ENCODE peak calls at places on chromosomes 6 and 20, in five cellular contexts. One of them, this sample, is unnamed.

GRCh38 chr6:37160922-37161778 is 8.8 kb upstream of the PIM1 start:
- DNase-seq in MM.1S: no peak
- DNase-seq in astrocyte: peak; percentile 86
- DNase-seq in PC-9: no peak
- DNase-seq in IMR-90: peak; percentile 76
- DNase-seq in this sample: no peak

GRCh38 chr6:81997091-81997926 is 244.8 kb upstream of the TENT5A start:
- DNase-seq in MM.1S: no peak
- DNase-seq in astrocyte: peak; percentile 88
- DNase-seq in PC-9: peak; percentile 71
- DNase-seq in IMR-90: peak; percentile 88
- DNase-seq in this sample: peak; percentile 66

GRCh38 chr6:141526985-141527384 is 605.7 kb upstream of the GJE1 start:
- DNase-seq in MM.1S: no peak
- DNase-seq in astrocyte: no peak
- DNase-seq in PC-9: no peak
- DNase-seq in IMR-90: no peak
- DNase-seq in this sample: no peak

GRCh38 chr6:133376743-133377142 is 135.6 kb downstream of the EYA4 start:
- DNase-seq in MM.1S: peak; percentile 29
- DNase-seq in astrocyte: no peak
- DNase-seq in PC-9: no peak
- DNase-seq in IMR-90: no peak
- DNase-seq in this sample: no peak

GRCh38 chr20:373171-373890 is 7.2 kb upstream of the TRIB3 start:
- DNase-seq in MM.1S: no peak
- DNase-seq in astrocyte: peak; percentile 41
- DNase-seq in PC-9: peak; percentile 81
- DNase-seq in IMR-90: peak; percentile 92
- DNase-seq in this sample: peak; percentile 62

GRCh38 chr6:110415297-110415916 is at the start of gene DDO:
- DNase-seq in MM.1S: peak; percentile 40
- DNase-seq in astrocyte: peak; percentile 48
- DNase-seq in PC-9: no peak
- DNase-seq in IMR-90: peak; percentile 22
- DNase-seq in this sample: no peak

GRCh38 chr6:106117579-106117978 is 31.4 kb downstream of the PRDM1 start:
- DNase-seq in MM.1S: no peak
- DNase-seq in astrocyte: no peak
- DNase-seq in PC-9: peak; percentile 21
- DNase-seq in IMR-90: no peak
- DNase-seq in this sample: no peak

GRCh38 chr6:2658788-2659187 is 91.9 kb downstream of the MYLK4 start:
- DNase-seq in MM.1S: no peak
- DNase-seq in astrocyte: no peak
- DNase-seq in PC-9: peak; percentile 41
- DNase-seq in IMR-90: no peak
- DNase-seq in this sample: peak; percentile 22

GRCh38 chr6:149060985-149061760 is 256.3 kb upstream of the TAB2 start:
- DNase-seq in MM.1S: no peak
- DNase-seq in astrocyte: peak; percentile 75
- DNase-seq in PC-9: no peak
- DNase-seq in IMR-90: peak; percentile 70
- DNase-seq in this sample: no peak

GRCh38 chr6:51153109-51153508 is 334.4 kb downstream of the TFAP2B start:
- DNase-seq in MM.1S: no peak
- DNase-seq in astrocyte: no peak
- DNase-seq in PC-9: no peak
- DNase-seq in IMR-90: no peak
- DNase-seq in this sample: no peak

GRCh38 chr20:3031524-3032147 is 11.8 kb upstream of the GNRH2 start:
- DNase-seq in MM.1S: no peak
- DNase-seq in astrocyte: no peak
- DNase-seq in PC-9: no peak
- DNase-seq in IMR-90: no peak
- DNase-seq in this sample: no peak

GRCh38 chr6:53465732-53466131 is 79.2 kb downstream of the GCLC start:
- DNase-seq in MM.1S: no peak
- DNase-seq in astrocyte: no peak
- DNase-seq in PC-9: peak; percentile 56
- DNase-seq in IMR-90: peak; percentile 23
- DNase-seq in this sample: peak; percentile 98

DNA sequence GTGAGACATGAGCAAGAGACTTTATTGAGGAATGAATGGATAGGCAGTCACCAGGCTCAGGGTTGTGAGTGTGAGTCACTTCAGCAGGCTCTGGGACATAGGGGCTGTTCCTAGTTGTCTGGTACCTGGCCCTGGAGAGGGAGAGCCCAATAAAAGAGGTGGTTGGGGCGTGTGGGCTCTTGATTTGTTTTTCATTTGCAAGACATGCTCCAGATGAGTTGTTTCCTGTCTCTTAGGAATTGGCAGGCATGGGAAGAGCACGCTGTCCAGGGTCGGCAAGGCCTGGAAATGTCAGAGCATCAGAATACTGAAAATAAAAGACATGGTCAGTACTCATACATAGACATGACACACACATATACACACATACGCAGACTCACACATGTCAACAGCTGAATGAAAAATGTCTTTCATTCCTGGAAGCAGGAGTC is 166.3 kb upstream of the SULF2 start:
- DNase-seq in MM.1S: no peak
- DNase-seq in astrocyte: peak; percentile 60
- DNase-seq in PC-9: peak; percentile 51
- DNase-seq in IMR-90: peak; percentile 17
- DNase-seq in this sample: peak; percentile 23
- H2AFZ ChIP-seq in MM.1S: no peak overlapping the region
- H2AFZ ChIP-seq in astrocyte: no peak overlapping the region
- H2AFZ ChIP-seq in PC-9: no peak overlapping the region
- H2AFZ ChIP-seq in IMR-90: no peak overlapping the region
- H2AFZ ChIP-seq in this sample: no peak overlapping the region

GRCh38 chr6:34146021-34146782 is at the start of gene GRM4:
- DNase-seq in MM.1S: no peak
- DNase-seq in astrocyte: no peak
- DNase-seq in PC-9: no peak
- DNase-seq in IMR-90: no peak
- DNase-seq in this sample: no peak
- H2AFZ ChIP-seq in MM.1S: no peak within 1 kb of the TSS
- H2AFZ ChIP-seq in astrocyte: peak within 1 kb of the TSS; percentile 66
- H2AFZ ChIP-seq in PC-9: peak within 1 kb of the TSS; percentile 52
- H2AFZ ChIP-seq in IMR-90: peak within 1 kb of the TSS; percentile 74
- H2AFZ ChIP-seq in this sample: no peak within 1 kb of the TSS

DNA sequence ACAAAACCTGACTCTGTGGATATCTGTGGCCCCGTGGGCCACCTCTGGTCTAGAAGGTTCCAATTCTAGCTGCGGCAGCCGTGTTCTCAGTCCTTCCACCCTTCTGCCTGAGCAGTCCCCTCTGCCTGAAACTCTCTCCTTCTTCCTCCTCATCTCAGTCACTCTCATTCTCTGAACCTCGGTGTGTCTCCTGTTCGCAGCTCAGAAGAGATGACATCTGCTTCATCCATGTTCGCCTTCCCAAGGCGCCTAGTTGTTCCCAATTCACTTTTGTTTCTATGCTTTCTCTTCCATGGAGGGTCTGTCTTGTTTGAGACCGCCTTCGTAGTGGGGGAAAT is 95.5 kb downstream of the CEBPB start:
- DNase-seq in MM.1S: no peak
- DNase-seq in astrocyte: no peak
- DNase-seq in PC-9: no peak
- DNase-seq in IMR-90: no peak
- DNase-seq in this sample: no peak
- H2AFZ ChIP-seq in MM.1S: no peak overlapping the region
- H2AFZ ChIP-seq in astrocyte: peak overlapping the region; percentile 53
- H2AFZ ChIP-seq in PC-9: peak overlapping the region; percentile 70
- H2AFZ ChIP-seq in IMR-90: peak overlapping the region; percentile 87
- H2AFZ ChIP-seq in this sample: no peak overlapping the region

DNA sequence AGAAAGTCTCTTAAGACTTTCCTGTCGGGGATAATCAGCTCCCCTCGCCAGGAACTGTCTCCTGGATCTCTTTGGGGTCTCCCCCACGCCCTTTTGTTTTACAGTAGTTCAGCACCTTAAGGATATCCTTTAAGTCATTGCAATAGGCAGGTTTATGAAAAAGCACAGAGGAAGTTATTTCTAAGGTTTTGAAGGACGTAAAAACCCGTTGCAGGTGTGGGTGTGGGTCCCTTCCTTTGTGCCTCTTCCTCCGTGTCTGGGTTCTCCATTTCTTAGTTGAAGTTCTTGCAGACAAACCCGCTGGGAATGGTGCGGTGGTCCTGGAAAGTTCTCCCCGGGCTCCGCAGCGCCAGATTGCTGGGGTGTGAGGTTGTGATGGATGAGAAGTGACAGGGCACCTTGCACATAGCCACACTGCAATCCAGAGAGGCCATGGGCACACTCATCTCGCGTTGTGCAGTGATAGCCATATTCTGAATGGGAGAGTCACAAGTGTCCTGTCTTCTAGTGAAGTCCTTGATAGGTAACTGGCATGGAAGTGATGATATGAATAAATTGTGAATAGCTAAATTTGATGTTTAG is 65.2 kb downstream of the GTF2H5 start:
- DNase-seq in MM.1S: no peak
- DNase-seq in astrocyte: no peak
- DNase-seq in PC-9: no peak
- DNase-seq in IMR-90: no peak
- DNase-seq in this sample: no peak
- H2AFZ ChIP-seq in MM.1S: no peak overlapping the region
- H2AFZ ChIP-seq in astrocyte: peak overlapping the region; percentile 75
- H2AFZ ChIP-seq in PC-9: peak overlapping the region; percentile 78
- H2AFZ ChIP-seq in IMR-90: no peak overlapping the region
- H2AFZ ChIP-seq in this sample: no peak overlapping the region

GRCh38 chr6:32085759-32086458 is 23.2 kb downstream of the TNXB start:
- DNase-seq in MM.1S: no peak
- DNase-seq in astrocyte: no peak
- DNase-seq in PC-9: peak; percentile 56
- DNase-seq in IMR-90: no peak
- DNase-seq in this sample: no peak
- H2AFZ ChIP-seq in MM.1S: no peak overlapping the region
- H2AFZ ChIP-seq in astrocyte: no peak overlapping the region
- H2AFZ ChIP-seq in PC-9: no peak overlapping the region
- H2AFZ ChIP-seq in IMR-90: no peak overlapping the region
- H2AFZ ChIP-seq in this sample: no peak overlapping the region

GRCh38 chr6:11467364-11467763 is 70.2 kb upstream of the TMEM170B start:
- DNase-seq in MM.1S: no peak
- DNase-seq in astrocyte: no peak
- DNase-seq in PC-9: no peak
- DNase-seq in IMR-90: no peak
- DNase-seq in this sample: no peak
- H2AFZ ChIP-seq in MM.1S: no peak overlapping the region
- H2AFZ ChIP-seq in astrocyte: no peak overlapping the region
- H2AFZ ChIP-seq in PC-9: no peak overlapping the region
- H2AFZ ChIP-seq in IMR-90: no peak overlapping the region
- H2AFZ ChIP-seq in this sample: no peak overlapping the region

GRCh38 chr20:63635431-63636141 is 8.7 kb upstream of the GMEB2 start:
- DNase-seq in MM.1S: no peak
- DNase-seq in astrocyte: no peak
- DNase-seq in PC-9: no peak
- DNase-seq in IMR-90: no peak
- DNase-seq in this sample: no peak
- H2AFZ ChIP-seq in MM.1S: peak overlapping the region; percentile 19
- H2AFZ ChIP-seq in astrocyte: no peak overlapping the region
- H2AFZ ChIP-seq in PC-9: no peak overlapping the region
- H2AFZ ChIP-seq in IMR-90: no peak overlapping the region
- H2AFZ ChIP-seq in this sample: no peak overlapping the region